ENCODE peak calls at places on chromosomes 7 and 10, in eight cellular contexts. T, C, N, W, M, D, A and E are unnamed samples. For H3K36me3, the result is how much of the 10 kb centered on the place peaks cover.

GRCh38 chr7:12581897-12582296 is 11.4 kb downstream of the SCIN start:
- DNase-seq in W (no peak), N (no peak), D (no peak), M (no peak), A (no peak), C (no peak), T (no peak), E (no peak)

GRCh38 chr10:43069597-43069996 is 7.3 kb upstream of the RET start:
- DNase-seq in T (no peak), D (no peak), N (no peak), W (no peak), A (no peak), C (no peak), M (no peak), E (no peak)

GRCh38 chr10:110408203-110408871 is 89.4 kb upstream of the DUSP5 start:
- DNase-seq in A (no peak), T (no peak), C (no peak), D (no peak), W (peak), N (no peak), M (no peak), E (no peak)

GRCh38 chr10:77974396-77975074 is 48.0 kb upstream of the DLG5 start:
- DNase-seq in M (peak), W (peak), C (no peak), N (peak), A (peak), D (no peak), T (no peak), E (peak)

GRCh38 chr10:55330485-55330884 is 529.5 kb upstream of the PCDH15 start:
- DNase-seq in W (no peak), N (no peak), D (no peak), A (no peak), C (no peak), M (no peak), T (no peak), E (no peak)

GRCh38 chr10:103820101-103821062 is 35.0 kb downstream of the SH3PXD2A start:
- DNase-seq in M (peak), A (no peak), C (peak), D (peak), T (no peak), N (peak), W (no peak), E (peak)

GRCh38 chr10:1467450-1467849 is 269.9 kb downstream of the ADARB2 start:
- DNase-seq in A (no peak), D (no peak), W (no peak), M (no peak), C (no peak), N (no peak), T (no peak), E (no peak)

GRCh38 chr7:153110606-153111005 is 351.1 kb downstream of the ACTR3B start:
- DNase-seq in N (no peak), T (no peak), D (no peak), C (no peak), A (no peak), W (no peak), M (no peak), E (no peak)

GRCh38 chr10:72088879-72089585 is 681 bp upstream of the SPOCK2 start:
- DNase-seq in T (no peak), C (peak), N (no peak), A (no peak), D (peak), W (no peak), M (no peak), E (no peak)

GRCh38 chr7:45921699-45922519 is 837 bp upstream of the IGFBP3 start:
- DNase-seq in N (peak), D (peak), C (peak), A (peak), T (no peak), M (peak), W (peak), E (peak)

GRCh38 chr10:11086177-11086576 is 68.5 kb downstream of the CELF2 start:
- DNase-seq in D (peak), T (no peak), N (no peak), M (no peak), W (no peak), C (peak), A (peak), E (no peak)

GRCh38 chr7:25240340-25240739 is 12.1 kb upstream of the NPVF start:
- DNase-seq in D (no peak), N (peak), M (no peak), W (no peak), T (no peak), C (peak), A (no peak), E (no peak)

GRCh38 chr10:8489823-8490222 is 435.3 kb downstream of the GATA3 start:
- DNase-seq in A (no peak), N (no peak), C (no peak), W (no peak), M (no peak), T (no peak), D (no peak), E (no peak)

GRCh38 chr10:87844837-87845623 is 18.3 kb downstream of the KLLN start:
- DNase-seq in W (peak), T (no peak), N (no peak), C (no peak), M (no peak), A (no peak), D (no peak), E (no peak)

GRCh38 chr10:119205926-119206602 is 1.3 kb upstream of the GRK5 start:
- DNase-seq in D (peak), N (peak), A (no peak), T (no peak), C (peak), M (no peak), W (peak), E (peak)

GRCh38 chr10:70098271-70098670 is 34.4 kb downstream of the AIFM2 start:
- DNase-seq in A (no peak), N (no peak), D (no peak), T (no peak), W (no peak), M (no peak), C (no peak), E (no peak)

GRCh38 chr7:44274623-44274975 is 50.8 kb downstream of the CAMK2B start:
- DNase-seq in T (no peak), D (no peak), M (no peak), A (no peak), N (no peak), W (no peak), C (peak), E (no peak)

GRCh38 chr10:131773321-131773988 is 127.4 kb upstream of the PPP2R2D start:
- DNase-seq in N (no peak), T (no peak), M (no peak), D (no peak), A (no peak), W (no peak), C (no peak), E (no peak)

GRCh38 chr10:78047314-78047891 is 13.7 kb downstream of the RPS24 start:
- DNase-seq in C (peak), D (peak), T (no peak), M (peak), N (peak), A (peak), W (peak), E (peak)

GRCh38 chr7:73354787-73355186 is 26.8 kb downstream of the FKBP6 start:
- DNase-seq in N (no peak), A (no peak), D (no peak), C (no peak), W (no peak), M (no peak), T (no peak), E (no peak)

GRCh38 chr10:131820626-131821025 is 80.2 kb upstream of the PPP2R2D start:
- DNase-seq in A (no peak), N (no peak), D (no peak), W (no peak), M (no peak), C (no peak), T (no peak), E (no peak)

GRCh38 chr10:113751116-113751728 is at the start of gene PLEKHS1:
- DNase-seq in M (no peak), D (no peak), C (no peak), T (no peak), A (no peak), W (peak), N (no peak), E (no peak)

GRCh38 chr7:107076781-107077698 is 32.5 kb downstream of the PRKAR2B start:
- DNase-seq in M (no peak), W (no peak), C (no peak), T (no peak), A (no peak), D (no peak), N (peak), E (no peak)

GRCh38 chr7:68866136-68866535 is 732.1 kb upstream of the AUTS2 start:
- DNase-seq in T (no peak), N (no peak), C (no peak), M (no peak), A (no peak), D (no peak), W (no peak), E (no peak)

GRCh38 chr7:50957427-50957826 is 174.7 kb upstream of the GRB10 start:
- DNase-seq in W (no peak), C (no peak), M (no peak), A (no peak), D (no peak), N (no peak), T (no peak), E (no peak)

GRCh38 chr10:90849956-90850749 is 7.7 kb downstream of the HTR7 start:
- DNase-seq in T (no peak), W (peak), M (no peak), C (no peak), N (no peak), A (no peak), D (no peak), E (no peak)

GRCh38 chr7:2821842-2822507 is 22.1 kb downstream of the GNA12 start:
- DNase-seq in M (no peak), C (no peak), N (no peak), D (no peak), T (no peak), A (no peak), W (peak), E (no peak)

GRCh38 chr7:38317457-38318037 is 44.1 kb upstream of the TARP start:
- DNase-seq in M (no peak), W (no peak), T (no peak), C (no peak), A (no peak), D (no peak), N (no peak), E (no peak)

GRCh38 chr7:39238209-39238869 is 260.6 kb downstream of the POU6F2 start:
- DNase-seq in N (no peak), A (no peak), D (no peak), C (no peak), W (no peak), M (no peak), T (no peak), E (no peak)

GRCh38 chr7:149785983-149786382 is 12.6 kb upstream of the ZNF467 start:
- DNase-seq in W (no peak), A (no peak), M (no peak), C (no peak), D (peak), T (no peak), N (no peak), E (no peak)

GRCh38 chr7:149789101-149789500 is 15.7 kb upstream of the ZNF467 start:
- DNase-seq in W (no peak), N (no peak), T (no peak), C (no peak), M (no peak), A (no peak), D (peak), E (no peak)

GRCh38 chr7:149788300-149788851 is 15.0 kb upstream of the ZNF467 start:
- DNase-seq in N (no peak), M (no peak), D (peak), A (no peak), C (no peak), W (no peak), T (no peak), E (no peak)

GRCh38 chr7:149785402-149785801 is 12.0 kb upstream of the ZNF467 start:
- DNase-seq in M (no peak), T (no peak), D (no peak), A (no peak), N (no peak), C (no peak), W (no peak), E (no peak)

GRCh38 chr7:149787428-149788299 is 14.3 kb upstream of the ZNF467 start:
- DNase-seq in D (peak), A (peak), C (no peak), N (peak), W (no peak), T (no peak), M (no peak), E (peak)
- TF ChIP-seq CTCF in D (no peak), A (peak), C (peak), N (no peak), W (no peak), T (no peak), M (peak), E (no peak)

GRCh38 chr7:143394068-143394467 is 12.9 kb downstream of the ZYX start:
- DNase-seq in T (no peak), C (no peak), W (no peak), D (no peak), M (no peak), N (no peak), A (no peak), E (no peak)

GRCh38 chr7:143391462-143392404 is 10.6 kb downstream of the ZYX start:
- DNase-seq in N (peak), A (no peak), M (no peak), W (no peak), D (peak), C (peak), T (no peak), E (peak)

GRCh38 chr7:143394777-143395176 is 13.6 kb downstream of the ZYX start:
- DNase-seq in W (no peak), N (no peak), A (no peak), M (no peak), C (no peak), D (no peak), T (no peak), E (no peak)

GRCh38 chr7:143393267-143394041 is 12.3 kb downstream of the ZYX start:
- DNase-seq in T (no peak), M (peak), D (no peak), C (no peak), N (peak), W (no peak), A (no peak), E (no peak)

GRCh38 chr7:143392875-143393266 is 11.7 kb downstream of the ZYX start:
- DNase-seq in D (no peak), A (no peak), W (no peak), C (no peak), T (no peak), N (no peak), M (no peak), E (no peak)
- H3K36me3 ChIP-seq in D (under half), A (under half), W (under half), C (under half), T (under half), N (under half), M (under half), E (under half)

GRCh38 chr10:3749597-3750351 is 35.2 kb downstream of the KLF6 start:
- DNase-seq in N (peak), D (peak), T (no peak), C (peak), W (no peak), A (peak), M (no peak), E (peak)

GRCh38 chr10:3750352-3750816 is 34.6 kb downstream of the KLF6 start:
- DNase-seq in D (no peak), T (no peak), W (no peak), M (no peak), N (no peak), C (no peak), A (no peak), E (no peak)

GRCh38 chr10:3748484-3748883 is 36.5 kb downstream of the KLF6 start:
- DNase-seq in M (no peak), D (no peak), A (no peak), C (no peak), T (no peak), W (no peak), N (no peak), E (no peak)

GRCh38 chr10:3747984-3748383 is 37.0 kb downstream of the KLF6 start:
- DNase-seq in A (no peak), W (no peak), M (peak), N (no peak), T (no peak), C (no peak), D (no peak), E (no peak)

GRCh38 chr10:3749011-3749410 is 36.0 kb downstream of the KLF6 start:
- DNase-seq in C (no peak), D (no peak), M (no peak), N (no peak), T (no peak), W (no peak), A (no peak), E (no peak)
- H3K27ac ChIP-seq in C (peak), D (peak), M (peak), N (no peak), T (no peak), W (no peak), A (no peak), E (peak)

DNA sequence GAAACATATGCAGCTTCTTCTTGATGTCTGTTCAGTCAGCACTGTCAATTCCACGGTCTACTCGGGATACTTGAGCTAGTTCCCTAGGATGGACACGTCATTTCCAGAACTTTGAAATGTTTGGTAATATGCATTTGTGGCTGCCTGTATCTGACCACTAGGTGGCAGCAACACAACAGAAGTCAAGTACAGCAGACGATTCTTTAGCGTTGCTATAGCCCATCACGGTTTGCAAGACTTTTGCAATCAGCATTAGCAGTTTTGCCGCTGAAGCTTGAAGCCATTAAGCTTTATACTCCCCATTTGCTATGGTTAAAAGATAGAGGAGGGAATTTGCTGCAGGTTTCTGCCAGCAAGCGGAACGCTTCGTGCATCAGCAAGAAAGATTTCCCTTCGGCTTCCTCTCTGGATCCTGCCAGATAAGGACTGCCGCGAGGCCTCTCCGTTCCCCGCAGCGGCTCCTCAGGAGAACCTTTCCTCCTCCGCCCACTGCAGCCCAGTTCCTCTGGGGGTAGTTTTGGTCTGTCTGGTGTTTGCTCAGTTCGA is 63.5 kb downstream of the ABCC2 start:
- DNase-seq in W (peak), D (peak), M (peak), N (peak), C (peak), T (peak), A (peak), E (peak)
- TF ChIP-seq CTCF in W (peak), D (peak), M (peak), N (peak), C (peak), T (peak), A (peak), E (peak)

GRCh38 chr10:95246582-95247051 is 44.2 kb downstream of the PDLIM1 start:
- DNase-seq in W (peak), M (peak), A (peak), C (peak), N (peak), T (no peak), D (peak), E (peak)
- H3K36me3 ChIP-seq in W (under half), M (under half), A (under half), C (half or more), N (under half), T (half or more), D (under half), E (under half)

GRCh38 chr10:29663718-29664117 is 28.9 kb upstream of the SVIL start:
- DNase-seq in N (no peak), W (no peak), A (no peak), D (no peak), M (no peak), T (no peak), C (no peak), E (no peak)

GRCh38 chr10:29668628-29669027 is 33.9 kb upstream of the SVIL start:
- DNase-seq in T (no peak), C (no peak), D (no peak), N (no peak), M (no peak), W (peak), A (no peak), E (no peak)

GRCh38 chr10:29669149-29669548 is 34.4 kb upstream of the SVIL start:
- DNase-seq in A (no peak), N (no peak), D (peak), C (peak), M (no peak), W (peak), T (no peak), E (no peak)

GRCh38 chr10:29666201-29666600 is 31.4 kb upstream of the SVIL start:
- DNase-seq in W (no peak), A (no peak), T (no peak), N (no peak), C (no peak), M (no peak), D (no peak), E (no peak)

DNA sequence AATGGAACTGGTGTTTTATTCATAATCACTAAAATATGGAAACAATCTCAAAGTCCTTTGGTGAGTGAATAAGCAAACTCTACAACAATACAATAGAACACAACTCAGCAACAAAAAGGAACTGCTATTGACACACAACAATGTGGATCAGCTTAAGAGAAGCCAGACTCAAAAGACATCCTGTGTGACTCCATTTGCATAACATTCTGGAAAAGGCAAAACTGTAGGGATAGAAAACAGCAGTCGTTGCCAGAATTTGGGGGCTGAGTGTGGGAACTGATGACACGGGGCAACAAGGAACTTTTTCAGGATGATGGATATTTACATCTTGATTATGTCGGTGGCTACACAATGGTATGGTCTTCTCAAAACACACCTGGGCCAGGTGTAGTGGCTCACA is 32.4 kb upstream of the SVIL start:
- DNase-seq in T (no peak), N (no peak), W (no peak), D (no peak), A (no peak), C (no peak), M (no peak), E (no peak)
- H3K27ac ChIP-seq in T (no peak), N (no peak), W (no peak), D (no peak), A (no peak), C (no peak), M (no peak), E (no peak)